ENCODE peak calls at places on chromosome 18, in six cellular contexts. H is SK-N-SH, B is MM.1S, Z is fibroblast of lung, P is K562, G is endothelial cell of umbilical vein. E is an unnamed sample.
A peak's percentile ranks its signal among the peaks of the same experiment; 100 is the strongest.

GRCh38 chr18:47115205-47115604 is 35.1 kb downstream of the HDHD2 start:
- DNase-seq in H (no peak), B (no peak), Z (no peak), P (no peak), G (no peak), E (no peak)

GRCh38 chr18:79784071-79784913 is 13.4 kb upstream of the KCNG2 start:
- DNase-seq in H (no peak), B (no peak), Z (no peak), P (no peak), G (no peak), E (no peak)

GRCh38 chr18:47453038-47453437 is 201.6 kb upstream of the SKOR2 start:
- DNase-seq in H (no peak), B (no peak), Z (no peak), P (no peak), G (no peak), E (no peak)

GRCh38 chr18:48711651-48712486 is 173.0 kb downstream of the CTIF start:
- DNase-seq in H (peak; percentile 85), B (peak; percentile 60), Z (peak; percentile 63), P (peak; percentile 42), G (peak; percentile 51), E (peak; percentile 62)

GRCh38 chr18:8949206-8949605 is 153.3 kb upstream of the NDUFV2 start:
- DNase-seq in H (peak; percentile 63), B (no peak), Z (no peak), P (no peak), G (no peak), E (no peak)

GRCh38 chr18:58004317-58004716 is 39.7 kb upstream of the NEDD4L start:
- DNase-seq in H (no peak), B (no peak), Z (peak; percentile 74), P (no peak), G (no peak), E (no peak)

GRCh38 chr18:23529597-23529996 is 26.3 kb downstream of the RMC1 start:
- DNase-seq in H (no peak), B (no peak), Z (peak; percentile 16), P (peak; percentile 68), G (peak; percentile 28), E (no peak)

GRCh38 chr18:48913201-48913600 is 37.6 kb downstream of the SMAD7 start:
- DNase-seq in H (no peak), B (peak; percentile 71), Z (no peak), P (no peak), G (no peak), E (no peak)

GRCh38 chr18:41745166-41746049 is 209.6 kb upstream of the PIK3C3 start:
- DNase-seq in H (peak; percentile 71), B (peak; percentile 49), Z (peak; percentile 58), P (no peak), G (peak; percentile 71), E (peak; percentile 83)

GRCh38 chr18:62452280-62452824 is 70.5 kb upstream of the ZCCHC2 start:
- DNase-seq in H (no peak), B (no peak), Z (no peak), P (no peak), G (no peak), E (no peak)

GRCh38 chr18:36405611-36406010 is 108.1 kb downstream of the FHOD3 start:
- DNase-seq in H (no peak), B (no peak), Z (no peak), P (no peak), G (no peak), E (no peak)

GRCh38 chr18:79476918-79477685 is 81.4 kb downstream of the NFATC1 start:
- DNase-seq in H (no peak), B (no peak), Z (no peak), P (no peak), G (no peak), E (no peak)

DNA sequence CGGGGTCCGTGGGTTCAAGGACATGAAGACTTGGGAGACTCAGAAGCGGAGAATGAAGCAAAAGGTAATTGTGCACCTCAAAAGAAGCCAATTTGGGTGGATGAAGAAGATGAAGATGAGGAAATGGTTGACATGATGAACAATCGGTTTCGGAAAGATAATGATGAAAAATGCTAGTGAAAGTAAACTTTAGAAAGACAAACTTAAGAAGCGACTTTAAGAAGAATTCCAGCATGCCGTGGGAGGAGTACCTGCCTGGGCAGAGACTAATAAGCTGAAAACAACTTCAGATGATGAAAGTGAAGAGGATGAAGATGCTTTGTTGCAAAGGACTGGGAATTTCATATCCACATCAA is 43.5 kb downstream of the PSTPIP2 start:
- DNase-seq in H (no peak), B (no peak), Z (no peak), P (no peak), G (peak; percentile 11), E (no peak)
- H3K4me2 ChIP-seq in H (peak overlapping the region; percentile 74), B (peak overlapping the region; percentile 29), Z (peak overlapping the region; percentile 74), P (no peak overlapping the region), G (peak overlapping the region; percentile 41), E (peak overlapping the region; percentile 72)

DNA sequence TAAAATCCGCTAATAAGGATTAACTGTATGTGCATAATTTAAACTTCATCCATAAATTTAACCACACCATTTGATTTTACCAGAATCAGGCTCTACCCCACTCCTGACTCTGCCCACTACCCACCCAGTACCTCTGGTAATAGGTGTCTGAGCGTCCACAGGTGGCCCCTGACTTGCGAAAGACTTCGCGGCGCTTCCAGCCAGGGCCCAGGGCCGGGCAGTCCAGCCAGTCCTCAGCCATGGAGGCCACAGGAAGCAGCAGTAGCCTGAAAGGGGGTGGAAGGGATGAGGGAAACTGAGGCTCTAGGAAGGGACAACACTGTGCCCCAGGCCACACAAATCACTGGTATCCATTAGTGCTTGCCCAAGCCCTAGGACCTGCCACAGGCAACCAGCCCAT is 1.6 kb downstream of the MBD1 start:
- DNase-seq in H (no peak), B (no peak), Z (no peak), P (no peak), G (no peak), E (no peak)
- H3K79me2 ChIP-seq in H (peaks cover 40% of the 10 kb centered on the region), B (peaks cover 56% of the 10 kb centered on the region), Z (peaks cover 30% of the 10 kb centered on the region), P (peaks cover 33% of the 10 kb centered on the region), G (peaks cover 27% of the 10 kb centered on the region), E (peaks cover 27% of the 10 kb centered on the region)

GRCh38 chr18:21085579-21086161 is 25.9 kb downstream of the ROCK1 start:
- DNase-seq in H (no peak), B (no peak), Z (no peak), P (no peak), G (no peak), E (no peak)

GRCh38 chr18:21093133-21093532 is 18.5 kb downstream of the ROCK1 start:
- DNase-seq in H (no peak), B (no peak), Z (no peak), P (no peak), G (no peak), E (no peak)

GRCh38 chr18:21090680-21091079 is 20.9 kb downstream of the ROCK1 start:
- DNase-seq in H (no peak), B (no peak), Z (no peak), P (no peak), G (no peak), E (no peak)
- H3K9ac ChIP-seq in H (no peak overlapping the region), B (no peak overlapping the region), Z (no peak overlapping the region), P (no peak overlapping the region), G (no peak overlapping the region), E (no peak overlapping the region)

DNA sequence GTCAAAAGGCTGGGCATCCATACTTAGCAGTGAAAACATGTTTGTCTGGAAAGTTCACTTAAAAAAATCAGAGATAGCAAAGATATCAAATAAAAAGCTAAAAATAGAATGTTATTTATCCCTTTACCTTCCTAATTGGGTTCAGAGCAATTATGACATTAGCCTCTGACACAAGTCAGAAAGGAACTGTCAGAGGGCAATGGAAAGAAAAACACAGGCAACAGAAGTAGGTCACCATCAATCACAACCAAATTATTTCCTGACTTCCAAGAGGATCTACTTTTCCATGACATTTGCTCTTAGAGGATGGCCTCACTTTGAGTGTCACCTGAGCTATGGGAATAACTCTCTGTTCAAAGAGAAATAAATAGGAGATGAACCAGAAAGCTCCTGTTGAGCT is 27.5 kb downstream of the MYOM1 start:
- DNase-seq in H (peak; percentile 12), B (no peak), Z (no peak), P (no peak), G (no peak), E (no peak)
- H3K4me2 ChIP-seq in H (no peak overlapping the region), B (no peak overlapping the region), Z (no peak overlapping the region), P (no peak overlapping the region), G (no peak overlapping the region), E (no peak overlapping the region)

E was measured in neural progenitor cell.